ENCODE peak calls at places on chromosome 1, in four cellular contexts. R is adrenal gland, C is spleen, Z is GM12878. D is an unnamed sample.

GRCh38 chr1:154955039-154955717 is 721 bp downstream of the PBXIP1 start:
- DNase-seq in C (peak; percentile 90), R (peak; percentile 55), Z (no peak), D (peak; percentile 27)

GRCh38 chr1:86972262-86972661 is 57.8 kb downstream of the HS2ST1 start:
- DNase-seq in R (no peak), C (no peak), Z (no peak), D (no peak)

GRCh38 chr1:221672965-221673364 is 68.9 kb downstream of the DUSP10 start:
- DNase-seq in C (no peak), Z (no peak), R (no peak), D (no peak)

GRCh38 chr1:27605796-27606707 is 2.1 kb upstream of the AHDC1 start:
- DNase-seq in Z (no peak), C (no peak), R (no peak), D (peak; percentile 80)

GRCh38 chr1:9861371-9861770 is 37.6 kb upstream of the CLSTN1 start:
- DNase-seq in Z (no peak), R (no peak), C (peak; percentile 67), D (peak; percentile 25)

GRCh38 chr1:8603220-8603616 is 214.2 kb downstream of the RERE start:
- DNase-seq in R (no peak), Z (no peak), C (no peak), D (no peak)

GRCh38 chr1:112614460-112615065 is 4.4 kb downstream of the ST7L start:
- DNase-seq in C (no peak), R (no peak), Z (no peak), D (peak; percentile 66)

GRCh38 chr1:38929476-38929875 is 12.2 kb downstream of the RHBDL2 start:
- DNase-seq in R (peak; percentile 17), C (no peak), Z (no peak), D (no peak)

GRCh38 chr1:178057863-178058576 is 35.9 kb upstream of the RASAL2 start:
- DNase-seq in C (no peak), R (no peak), Z (no peak), D (peak; percentile 64)

GRCh38 chr1:6025269-6026094 is 20.2 kb upstream of the KCNAB2 start:
- DNase-seq in R (no peak), C (peak; percentile 84), Z (no peak), D (peak; percentile 55)

GRCh38 chr1:11473635-11474034 is 5.3 kb upstream of the DISP3 start:
- DNase-seq in Z (no peak), R (peak; percentile 31), C (no peak), D (peak; percentile 47)

GRCh38 chr1:167713330-167714081 is 8.3 kb upstream of the MPZL1 start:
- DNase-seq in C (peak; percentile 86), Z (no peak), R (peak; percentile 42), D (peak; percentile 46)

GRCh38 chr1:6073480-6074053 is 27.9 kb downstream of the KCNAB2 start:
- DNase-seq in R (no peak), C (no peak), Z (no peak), D (no peak)

GRCh38 chr1:201624741-201625646 is 86.1 kb downstream of the NAV1 start:
- DNase-seq in C (no peak), Z (no peak), R (no peak), D (no peak)

GRCh38 chr1:236451796-236452373 is 57.8 kb downstream of the EDARADD start:
- DNase-seq in R (no peak), C (no peak), Z (no peak), D (peak; percentile 40)

GRCh38 chr1:228742535-228742934 is 7.3 kb downstream of the RHOU start:
- DNase-seq in Z (no peak), R (no peak), C (no peak), D (no peak)

GRCh38 chr1:85584264-85584781 is 3.8 kb downstream of the CCN1 start:
- DNase-seq in Z (no peak), C (no peak), R (no peak), D (no peak)

GRCh38 chr1:230066466-230067404 is at the start of gene GALNT2:
- DNase-seq in R (peak; percentile 89), Z (peak; percentile 48), C (peak; percentile 99), D (peak; percentile 95)

GRCh38 chr1:23585321-23586022 is 26.2 kb upstream of the ID3 start:
- DNase-seq in C (peak; percentile 31), R (no peak), Z (no peak), D (peak; percentile 69)

GRCh38 chr1:39833121-39833520 is 44.5 kb upstream of the BMP8B start:
- DNase-seq in C (no peak), Z (no peak), R (no peak), D (no peak)

GRCh38 chr1:2255047-2255419 is 26.9 kb downstream of the SKI start:
- DNase-seq in R (no peak), C (no peak), Z (no peak), D (no peak)

GRCh38 chr1:118899340-118899739 is 88.8 kb downstream of the TBX15 start:
- DNase-seq in C (no peak), Z (no peak), R (no peak), D (no peak)

GRCh38 chr1:35535243-35535642 is 22.0 kb downstream of the KIAA0319L start:
- DNase-seq in R (no peak), Z (no peak), C (no peak), D (no peak)

GRCh38 chr1:21264913-21265312 is 25.4 kb downstream of the ECE1 start:
- DNase-seq in Z (no peak), C (no peak), R (no peak), D (no peak)

GRCh38 chr1:232767381-232768074 is 37.7 kb upstream of the MAP10 start:
- DNase-seq in R (peak; percentile 59), C (no peak), Z (no peak), D (peak; percentile 90)

GRCh38 chr1:243483084-243483845 is 227.4 kb downstream of the SDCCAG8 start:
- DNase-seq in R (no peak), Z (no peak), C (no peak), D (no peak)
- TF ChIP-seq CTCF in R (peak; percentile 34), Z (no peak), C (no peak), D (no peak)

GRCh38 chr1:93701619-93702018 is 20.0 kb upstream of the BCAR3 start:
- DNase-seq in R (no peak), C (no peak), Z (no peak), D (no peak)
- TF ChIP-seq POLR2A in R (no peak), C (no peak), Z (no peak), D (no peak)

GRCh38 chr1:66400660-66401059 is 133.3 kb upstream of the SGIP1 start:
- DNase-seq in Z (no peak), C (no peak), R (no peak), D (no peak)

GRCh38 chr1:66401244-66401643 is 132.7 kb upstream of the SGIP1 start:
- DNase-seq in C (no peak), Z (no peak), R (no peak), D (no peak)

GRCh38 chr1:66405046-66405445 is 128.9 kb upstream of the SGIP1 start:
- DNase-seq in C (no peak), Z (no peak), R (no peak), D (no peak)

GRCh38 chr1:66402194-66402593 is 131.8 kb upstream of the SGIP1 start:
- DNase-seq in R (peak; percentile 24), C (peak; percentile 88), Z (peak; percentile 87), D (peak; percentile 95)

GRCh38 chr1:66403031-66403731 is 130.8 kb upstream of the SGIP1 start:
- DNase-seq in C (no peak), Z (no peak), R (no peak), D (peak; percentile 55)
- TF ChIP-seq CTCF in C (no peak), Z (peak; percentile 16), R (no peak), D (peak; percentile 35)

DNA sequence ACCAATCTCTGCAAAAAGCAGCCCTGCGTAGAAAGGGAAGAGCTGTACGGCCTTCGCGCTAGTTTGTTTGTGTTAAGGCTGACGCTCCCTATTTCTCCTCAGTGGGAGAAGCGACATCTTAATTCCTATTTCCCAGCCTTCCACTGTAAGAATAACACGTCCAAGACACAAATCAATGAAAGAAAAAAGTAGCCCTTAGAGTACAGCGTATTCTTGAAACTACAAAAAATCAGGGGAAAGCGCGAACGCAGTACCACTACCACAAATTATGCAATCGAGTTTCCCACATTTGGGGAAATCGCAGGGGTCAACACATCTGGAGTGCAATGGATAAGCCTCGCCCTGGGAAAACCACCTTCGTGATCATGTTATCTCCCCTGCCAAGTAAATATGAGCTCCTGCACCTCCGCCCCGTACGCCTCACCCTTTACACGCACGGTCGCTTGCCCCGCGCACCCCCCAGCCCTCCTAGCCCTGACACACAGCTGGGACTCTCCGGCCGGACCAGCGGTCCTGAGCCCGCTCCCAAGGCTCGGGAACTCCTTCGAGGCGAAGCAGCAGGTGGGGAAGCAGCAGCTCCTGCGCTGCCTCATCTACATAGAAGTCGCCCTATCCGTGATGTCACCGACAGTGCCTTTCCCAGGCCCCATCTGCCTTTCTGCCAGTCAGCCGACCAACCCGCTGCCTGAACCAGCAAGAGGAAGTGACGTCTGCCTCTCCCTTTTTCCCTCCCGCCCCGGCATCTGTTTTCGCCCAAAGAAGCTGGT is 94.7 kb downstream of the PPIAL4G start:
- DNase-seq in Z (peak; percentile 50), C (peak; percentile 97), R (peak; percentile 83), D (peak; percentile 94)
- TF ChIP-seq POLR2A in Z (peak; percentile 84), C (no peak), R (peak; percentile 68), D (peak; percentile 96)

GRCh38 chr1:238329671-238330070 is 438.9 kb upstream of the ZP4 start:
- DNase-seq in R (no peak), C (no peak), Z (no peak), D (no peak)

GRCh38 chr1:238336531-238336930 is 445.8 kb upstream of the ZP4 start:
- DNase-seq in Z (no peak), C (no peak), R (no peak), D (no peak)

GRCh38 chr1:238331557-238331956 is 440.8 kb upstream of the ZP4 start:
- DNase-seq in R (no peak), C (no peak), Z (no peak), D (no peak)

GRCh38 chr1:238334170-238334569 is 443.4 kb upstream of the ZP4 start:
- DNase-seq in C (no peak), Z (no peak), R (no peak), D (no peak)
- TF ChIP-seq CTCF in C (no peak), Z (no peak), R (no peak), D (no peak)

DNA sequence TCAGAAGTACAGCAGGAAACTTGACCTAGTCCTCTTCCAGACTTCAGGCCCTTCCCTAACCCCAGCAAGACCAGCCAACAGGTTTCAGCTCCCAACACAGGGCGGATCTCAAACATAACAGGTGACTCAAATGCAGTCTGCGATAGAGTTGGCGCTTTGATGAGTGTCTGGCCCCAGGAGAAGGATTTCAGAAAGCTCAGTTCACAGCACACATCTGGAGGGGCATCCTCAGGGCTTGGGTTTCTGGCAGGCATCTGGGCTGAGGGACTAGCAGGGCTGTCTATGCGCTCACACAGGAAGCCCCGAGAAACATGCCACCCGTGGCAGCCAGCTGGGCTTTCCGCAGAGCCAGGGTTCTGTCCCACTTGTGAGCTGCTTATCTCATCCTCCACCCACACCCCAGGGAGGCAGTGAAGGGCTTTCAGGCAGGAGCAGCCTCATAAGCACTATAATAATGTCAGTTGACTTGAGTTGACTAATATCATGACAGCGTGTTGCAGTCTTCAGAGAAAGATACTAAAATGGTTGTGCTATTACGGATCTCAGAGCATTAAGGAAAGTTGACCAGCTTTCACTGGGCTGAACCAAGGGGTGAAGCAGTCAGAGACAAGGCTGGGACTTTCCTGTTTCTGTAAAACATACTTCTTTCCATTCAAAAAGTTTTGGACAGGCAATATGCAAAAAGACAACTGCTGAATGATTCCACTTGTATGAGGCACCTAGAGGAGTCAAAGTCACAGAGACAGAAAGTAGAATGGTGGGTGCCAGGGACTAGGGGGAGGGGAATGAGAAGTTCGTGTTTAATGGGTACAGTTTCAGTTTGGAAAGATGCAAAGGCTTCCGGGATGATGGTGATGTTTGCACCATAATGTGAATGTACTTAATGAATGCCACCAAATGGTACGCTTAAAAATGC is 233.0 kb upstream of the IRF2BP2 start:
- DNase-seq in Z (peak; percentile 95), C (peak; percentile 85), R (no peak), D (peak; percentile 73)
- TF ChIP-seq POLR2A in Z (peak; percentile 81), C (no peak), R (no peak), D (no peak)

GRCh38 chr1:47624531-47624930 is 186.7 kb downstream of the FOXD2 start:
- DNase-seq in Z (no peak), R (peak; percentile 5), C (no peak), D (no peak)
- TF ChIP-seq CTCF in Z (no peak), R (peak; percentile 12), C (no peak), D (no peak)